ENCODE peak calls at places on chromosome 15, in eight cellular contexts. C is breast epithelium, V is prostate gland, F is transverse colon, R is stomach, Y is HCT116, A is K562, G is HepG2. U is an unnamed sample.
A peak's percentile ranks its signal among the peaks of the same experiment; 100 is the strongest.

GRCh38 chr15:68366314-68366713 is 65.6 kb downstream of the ITGA11 start:
- DNase-seq in C (no peak), R (no peak), G (no peak), F (no peak), V (no peak), A (no peak), Y (no peak), U (no peak)

GRCh38 chr15:90402806-90403205 is 14.8 kb downstream of the IQGAP1 start:
- DNase-seq in C (no peak), V (no peak), G (no peak), A (no peak), F (no peak), Y (no peak), R (no peak), U (no peak)

GRCh38 chr15:49494842-49495241 is 71.8 kb downstream of the FGF7 start:
- DNase-seq in Y (no peak), F (no peak), C (no peak), G (no peak), V (no peak), R (no peak), A (no peak), U (no peak)

GRCh38 chr15:64749167-64749566 is 26.2 kb downstream of the RBPMS2 start:
- DNase-seq in A (no peak), C (peak; percentile 54), F (peak; percentile 35), G (no peak), R (no peak), V (no peak), Y (no peak), U (peak; percentile 94)

GRCh38 chr15:97168704-97169475 is 791.6 kb upstream of the ARRDC4 start:
- DNase-seq in A (no peak), R (no peak), C (no peak), V (no peak), G (no peak), Y (no peak), F (no peak), U (no peak)

GRCh38 chr15:90062023-90062728 is 40.1 kb downstream of the IDH2 start:
- DNase-seq in R (peak; percentile 83), G (no peak), Y (no peak), F (peak; percentile 91), V (peak; percentile 67), C (peak; percentile 67), A (peak; percentile 93), U (no peak)

GRCh38 chr15:82105458-82106205 is 59.8 kb upstream of the MEX3B start:
- DNase-seq in R (no peak), A (no peak), Y (no peak), F (no peak), C (peak; percentile 55), V (no peak), G (peak; percentile 5), U (peak; percentile 43)

GRCh38 chr15:65675551-65675950 is 53.8 kb downstream of the SLC24A1 start:
- DNase-seq in Y (no peak), R (no peak), F (no peak), A (no peak), V (no peak), G (no peak), C (no peak), U (no peak)

GRCh38 chr15:29097168-29097567 is 172.5 kb downstream of the NSMCE3 start:
- DNase-seq in G (no peak), C (no peak), A (no peak), Y (no peak), V (no peak), R (no peak), F (no peak), U (peak; percentile 41)

GRCh38 chr15:57784081-57784488 is 77.6 kb downstream of the POLR2M start:
- DNase-seq in G (no peak), F (no peak), C (peak; percentile 46), R (no peak), V (no peak), Y (no peak), A (no peak), U (no peak)

GRCh38 chr15:73781038-73781925 is 28.1 kb upstream of the INSYN1 start:
- DNase-seq in F (no peak), C (no peak), R (no peak), A (peak; percentile 79), G (no peak), Y (no peak), V (no peak), U (no peak)

GRCh38 chr15:57215371-57215770 is 160.9 kb upstream of the CGNL1 start:
- DNase-seq in F (no peak), G (no peak), C (no peak), R (no peak), A (no peak), Y (no peak), V (no peak), U (no peak)

GRCh38 chr15:52483712-52484111 is 45.0 kb downstream of the MYO5A start:
- DNase-seq in Y (no peak), V (no peak), C (no peak), A (no peak), G (no peak), F (no peak), R (no peak), U (no peak)
- TF ChIP-seq POLR2AphosphoS5 in Y (no peak), V (no peak), C (no peak), A (no peak), G (no peak), F (no peak), R (no peak), U (no peak)

DNA sequence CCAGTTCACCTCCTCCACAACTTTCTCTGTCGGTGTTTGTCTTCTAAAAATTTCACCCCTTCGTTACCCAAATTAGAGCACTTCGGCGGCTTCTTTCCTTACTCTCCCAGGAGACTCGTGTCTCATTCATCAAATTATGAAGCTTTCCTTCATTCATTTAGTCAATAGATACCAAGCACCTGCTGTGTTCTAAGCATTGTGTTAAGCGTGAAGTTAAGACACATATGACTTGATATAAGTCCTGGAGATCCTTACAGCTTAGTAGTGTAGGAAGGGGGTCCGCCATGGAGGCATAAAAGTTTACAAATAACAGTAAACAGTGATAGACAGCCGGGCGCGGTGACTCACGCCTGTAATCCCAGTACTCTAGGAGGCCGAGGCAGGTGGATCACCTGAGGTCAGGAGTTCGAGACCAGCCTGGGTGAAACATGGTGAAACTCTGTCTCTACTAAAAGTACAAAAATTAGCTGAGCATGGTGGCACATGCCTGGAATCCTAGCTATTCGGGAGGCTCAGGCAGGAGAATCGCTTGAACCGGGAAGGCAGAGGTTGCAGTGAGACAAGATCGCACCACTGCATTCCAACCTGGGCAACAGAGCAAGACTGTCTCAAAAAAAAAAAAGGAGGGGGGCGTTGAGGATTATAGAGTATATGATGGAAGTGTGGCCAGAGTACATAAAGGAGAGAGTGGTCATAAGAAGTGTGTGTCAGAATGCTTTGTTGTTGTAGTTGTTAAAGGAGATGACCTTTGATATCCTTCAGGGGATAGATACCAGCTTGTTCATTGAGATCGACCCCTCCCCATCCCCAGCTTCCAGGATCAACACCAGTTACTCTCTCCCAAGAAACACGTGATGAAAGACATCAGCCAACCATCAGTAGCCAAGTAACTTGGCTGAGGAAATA is 744 bp upstream of the CCDC32 start:
- DNase-seq in F (no peak), Y (no peak), V (no peak), C (no peak), G (peak; percentile 31), R (no peak), A (peak; percentile 43), U (no peak)
- H3K4me3 ChIP-seq in F (peak overlapping the region; percentile 78), Y (peak overlapping the region; percentile 85), V (peak overlapping the region; percentile 91), C (peak overlapping the region; percentile 59), G (peak overlapping the region; percentile 34), R (peak overlapping the region; percentile 68), A (peak overlapping the region; percentile 70), U (peak overlapping the region; percentile 90)

GRCh38 chr15:80059786-80060489 is 462 bp downstream of the ZFAND6 start:
- DNase-seq in V (peak; percentile 39), F (peak; percentile 48), Y (peak; percentile 32), C (peak; percentile 27), A (peak; percentile 83), G (peak; percentile 24), R (peak; percentile 45), U (peak; percentile 68)
- TF ChIP-seq POLR2A in V (no peak), F (no peak), Y (no peak), C (no peak), A (no peak), G (no peak), R (no peak), U (no peak)

GRCh38 chr15:72319360-72319984 is 485 bp downstream of the CELF6 start:
- DNase-seq in C (peak; percentile 25), A (peak; percentile 83), G (no peak), Y (no peak), R (peak; percentile 75), F (peak; percentile 58), V (peak; percentile 62), U (peak; percentile 68)
- TF ChIP-seq POLR2AphosphoS5 in C (no peak), A (no peak), G (no peak), Y (no peak), R (no peak), F (no peak), V (no peak), U (no peak)

GRCh38 chr15:67090297-67091072 is 25.1 kb downstream of the SMAD3 start:
- DNase-seq in A (peak; percentile 44), F (no peak), R (no peak), G (no peak), Y (no peak), C (no peak), V (no peak), U (no peak)

GRCh38 chr15:67091073-67091965 is 25.9 kb downstream of the SMAD3 start:
- DNase-seq in V (no peak), R (peak; percentile 76), G (no peak), C (no peak), Y (peak; percentile 90), A (peak; percentile 98), F (peak; percentile 72), U (peak; percentile 79)

GRCh38 chr15:67092726-67093125 is 27.3 kb downstream of the SMAD3 start:
- DNase-seq in G (no peak), Y (no peak), A (no peak), R (no peak), F (no peak), V (no peak), C (no peak), U (no peak)

GRCh38 chr15:67093146-67093874 is 27.9 kb downstream of the SMAD3 start:
- DNase-seq in A (no peak), G (no peak), R (no peak), C (no peak), Y (no peak), V (no peak), F (peak; percentile 49), U (no peak)

GRCh38 chr15:67091966-67092677 is 26.7 kb downstream of the SMAD3 start:
- DNase-seq in Y (no peak), A (peak; percentile 74), V (no peak), C (no peak), F (no peak), R (no peak), G (no peak), U (no peak)
- H3K4me3 ChIP-seq in Y (no peak overlapping the region), A (no peak overlapping the region), V (no peak overlapping the region), C (no peak overlapping the region), F (no peak overlapping the region), R (no peak overlapping the region), G (no peak overlapping the region), U (no peak overlapping the region)